ENCODE peak calls at places on chromosomes 3 and 15, in six cellular contexts. H is IMR-90, F is H9, T is mesendoderm, X is trophoblast cell, W is H1. E is an unnamed sample.

GRCh38 chr3:86785381-86785780 is 205.6 kb downstream of the VGLL3 start:
- DNase-seq in H (peak; percentile 72), F (no peak), W (no peak), X (peak; percentile 32), T (no peak), E (no peak)

GRCh38 chr15:45009046-45009445 is 13.9 kb upstream of the SORD start:
- DNase-seq in W (no peak), H (no peak), X (peak; percentile 80), F (no peak), T (no peak), E (no peak)

GRCh38 chr3:126367316-126367805 is 10.2 kb upstream of the KLF15 start:
- DNase-seq in F (no peak), W (no peak), X (no peak), H (no peak), T (no peak), E (no peak)

GRCh38 chr3:140748903-140749302 is 71.0 kb downstream of the TRIM42 start:
- DNase-seq in F (no peak), H (no peak), W (no peak), T (no peak), X (no peak), E (no peak)

GRCh38 chr3:32148356-32148755 is 41.9 kb downstream of the GPD1L start:
- DNase-seq in T (no peak), F (no peak), X (no peak), W (no peak), H (no peak), E (no peak)

GRCh38 chr3:42705039-42705767 is 2.6 kb upstream of the HHATL start:
- DNase-seq in T (no peak), X (no peak), F (no peak), W (no peak), H (no peak), E (no peak)

GRCh38 chr3:27723803-27724458 is 1.8 kb upstream of the EOMES start:
- DNase-seq in H (no peak), T (peak; percentile 47), F (no peak), X (no peak), W (no peak), E (no peak)

GRCh38 chr3:159075302-159075701 is 273.4 kb downstream of the MFSD1 start:
- DNase-seq in H (no peak), W (no peak), X (no peak), T (peak; percentile 38), F (no peak), E (no peak)

GRCh38 chr15:76674883-76675282 is 230.3 kb downstream of the SCAPER start:
- DNase-seq in W (no peak), H (peak; percentile 84), T (no peak), X (peak; percentile 57), F (no peak), E (no peak)

GRCh38 chr3:50294492-50295403 is 2.5 kb upstream of the IFRD2 start:
- DNase-seq in X (no peak), F (no peak), T (no peak), W (no peak), H (no peak), E (no peak)

GRCh38 chr15:25464784-25465183 is 26.0 kb upstream of the UBE3A start:
- DNase-seq in T (no peak), F (no peak), W (no peak), X (no peak), H (no peak), E (no peak)

GRCh38 chr15:84911879-84912660 is 27.6 kb downstream of the SLC28A1 start:
- DNase-seq in X (peak; percentile 98), T (no peak), W (no peak), H (peak; percentile 99), F (no peak), E (no peak)

GRCh38 chr3:124701687-124702086 is 28.6 kb upstream of the UMPS start:
- DNase-seq in W (no peak), X (no peak), F (no peak), H (peak; percentile 79), T (no peak), E (no peak)

GRCh38 chr15:29570121-29570930 is 251.9 kb downstream of the TJP1 start:
- DNase-seq in W (no peak), F (no peak), X (peak; percentile 53), T (peak; percentile 54), H (no peak), E (peak; percentile 41)

GRCh38 chr3:124529826-124530571 is 200.3 kb upstream of the UMPS start:
- DNase-seq in X (no peak), F (no peak), W (no peak), H (no peak), T (peak; percentile 67), E (no peak)

GRCh38 chr3:6168242-6168641 is 692.7 kb upstream of the GRM7 start:
- DNase-seq in H (no peak), F (no peak), X (no peak), W (no peak), T (no peak), E (no peak)

GRCh38 chr3:31472479-31473390 is 60.0 kb upstream of the STT3B start:
- DNase-seq in F (no peak), W (no peak), H (peak; percentile 24), X (no peak), T (no peak), E (no peak)

GRCh38 chr15:78093242-78094020 is 1.1 kb downstream of the SH2D7 start:
- DNase-seq in T (no peak), H (peak; percentile 95), W (no peak), X (no peak), F (no peak), E (no peak)

GRCh38 chr3:145197051-145197562 is 963.9 kb downstream of the PLOD2 start:
- DNase-seq in H (no peak), T (no peak), F (no peak), X (no peak), W (no peak), E (no peak)

GRCh38 chr15:78640527-78640839 is 527 bp downstream of the CHRNB4 start:
- DNase-seq in H (no peak), W (no peak), F (no peak), X (no peak), T (no peak), E (peak; percentile 23)

GRCh38 chr3:131972550-131972949 is 62.3 kb downstream of the CPNE4 start:
- DNase-seq in T (no peak), X (no peak), H (no peak), F (no peak), W (no peak), E (no peak)

DNA sequence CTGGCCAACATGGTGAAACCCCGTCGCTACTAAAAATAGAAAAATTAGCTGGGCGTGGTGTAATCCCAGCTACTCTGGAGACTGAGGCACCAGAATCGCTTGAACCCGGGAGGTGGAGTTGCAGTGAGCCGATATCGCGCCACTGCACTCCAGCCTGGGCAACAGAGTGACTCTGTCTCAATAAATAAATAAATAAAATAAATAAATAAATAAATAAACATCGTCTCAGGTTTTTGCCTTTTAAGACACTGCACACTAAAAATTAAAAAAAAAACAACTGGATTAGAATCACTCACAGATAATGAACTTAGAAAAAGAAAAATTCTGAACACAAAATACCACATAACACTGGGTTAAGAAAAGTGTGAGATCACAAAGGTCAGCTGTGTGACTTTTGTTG is 2.4 kb downstream of the ZBTB11 start:
- DNase-seq in T (no peak), X (no peak), W (no peak), F (no peak), H (no peak), E (no peak)
- H3K9ac ChIP-seq in T (no peak overlapping the region), X (no peak overlapping the region), W (no peak overlapping the region), F (no peak overlapping the region), H (no peak overlapping the region), E (no peak overlapping the region)

GRCh38 chr3:4983739-4984510 is 4.7 kb downstream of the BHLHE40 start:
- DNase-seq in F (no peak), H (peak; percentile 92), T (peak; percentile 80), X (peak; percentile 60), W (no peak), E (no peak)
- H3K23ac ChIP-seq in F (no peak overlapping the region), H (peak overlapping the region; percentile 84), T (no peak overlapping the region), X (no peak overlapping the region), W (no peak overlapping the region), E (no peak overlapping the region)

DNA sequence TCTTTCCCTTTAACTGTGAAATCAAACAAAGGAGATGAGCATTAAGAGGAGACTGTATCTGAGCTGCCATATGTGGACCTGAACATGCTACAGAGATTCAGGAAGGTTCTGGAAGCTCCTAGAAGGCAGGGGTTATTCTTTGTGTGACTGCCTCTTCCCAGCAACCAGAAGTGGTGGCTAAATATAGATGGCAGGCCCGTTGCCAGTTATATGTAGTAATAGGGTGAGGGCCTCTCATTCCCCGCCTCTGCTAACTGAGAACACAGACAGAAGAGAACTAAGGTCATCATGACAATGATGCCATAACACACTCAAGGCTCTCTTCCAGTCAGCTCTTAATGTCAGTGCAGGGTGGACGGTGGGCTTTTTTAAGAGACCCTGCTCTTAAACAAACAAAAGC is 22.5 kb downstream of the CFAP92 start:
- DNase-seq in T (no peak), W (no peak), X (no peak), F (no peak), H (peak; percentile 61), E (no peak)
- H3K9ac ChIP-seq in T (no peak overlapping the region), W (no peak overlapping the region), X (no peak overlapping the region), F (no peak overlapping the region), H (no peak overlapping the region), E (no peak overlapping the region)

DNA sequence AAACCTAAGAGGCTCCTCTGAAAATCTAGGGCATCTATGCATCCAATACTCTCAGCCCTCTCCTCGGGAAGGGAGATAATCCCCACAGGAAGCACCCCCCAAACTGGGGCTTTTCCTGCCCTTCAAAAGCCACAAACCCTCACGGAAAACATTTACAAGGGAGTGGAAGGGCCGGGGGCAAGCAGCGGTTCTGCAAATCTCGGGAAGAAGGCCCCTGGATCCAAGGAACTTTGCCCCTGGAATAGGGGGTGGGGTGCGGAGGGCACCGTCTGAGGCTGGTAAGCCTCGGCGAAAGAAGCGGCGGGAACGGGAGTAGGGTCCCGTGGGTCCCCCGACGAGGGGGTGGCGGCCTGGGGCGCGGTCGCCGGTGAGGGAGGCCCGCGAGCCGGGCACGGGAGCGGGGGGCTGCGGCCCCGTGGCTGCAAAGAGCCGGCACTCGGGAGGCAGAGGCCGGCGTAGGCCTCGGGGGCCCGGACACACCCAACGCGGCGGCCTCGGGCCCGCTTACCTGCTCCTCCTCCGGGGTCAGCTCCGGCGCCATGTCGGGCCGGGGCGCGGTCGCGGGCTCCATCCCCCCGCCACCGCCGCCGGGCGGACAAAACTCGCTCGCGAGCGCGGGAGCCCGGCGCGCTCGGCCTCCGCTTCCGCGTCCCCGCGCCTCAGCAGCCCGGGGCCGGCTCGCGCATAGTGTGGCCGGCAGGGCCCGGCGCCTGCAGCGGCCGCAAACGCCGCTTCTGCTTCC is 738 bp downstream of the PTPN9 start:
- DNase-seq in T (peak; percentile 19), W (no peak), X (peak; percentile 49), F (peak; percentile 34), H (no peak), E (peak; percentile 27)
- H3K23ac ChIP-seq in T (peak overlapping the region; percentile 1), W (no peak overlapping the region), X (no peak overlapping the region), F (no peak overlapping the region), H (peak overlapping the region; percentile 96), E (peak overlapping the region; percentile 91)

DNA sequence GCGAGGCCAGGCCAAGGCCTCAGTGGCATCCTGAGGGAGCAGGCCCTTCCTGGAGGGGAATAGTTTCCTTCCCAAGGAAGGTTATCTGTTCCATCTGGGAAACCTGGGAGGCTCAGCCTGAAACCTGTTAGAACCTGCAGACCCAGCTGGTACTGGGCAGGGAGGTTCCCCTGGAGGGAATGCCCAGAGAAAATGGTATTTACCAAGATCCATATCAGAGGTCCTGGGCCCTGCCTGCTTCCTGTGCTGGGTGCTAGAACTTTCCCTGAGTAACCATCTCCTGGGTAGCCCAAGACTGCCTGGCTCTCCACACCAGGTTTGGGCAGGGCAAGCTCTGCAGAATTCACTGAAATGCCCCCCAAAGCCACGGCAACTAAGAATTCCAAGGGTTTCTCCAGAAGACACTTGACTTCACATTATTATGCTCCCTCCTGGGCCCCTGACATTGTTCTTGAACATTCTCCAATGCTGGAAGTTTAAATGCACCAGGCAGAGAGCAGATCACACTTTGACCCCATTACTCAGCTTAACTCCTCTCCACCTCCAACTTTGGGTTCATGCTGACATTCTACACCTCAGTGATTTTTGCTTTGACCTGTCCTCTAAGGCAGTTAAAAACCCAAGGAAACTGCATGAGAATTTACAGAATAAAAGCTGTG is 2.0 kb downstream of the CA12 start:
- DNase-seq in T (peak; percentile 54), H (no peak), W (no peak), X (no peak), F (no peak), E (no peak)
- H3K9ac ChIP-seq in T (peak overlapping the region; percentile 52), H (no peak overlapping the region), W (no peak overlapping the region), X (no peak overlapping the region), F (no peak overlapping the region), E (no peak overlapping the region)

E was measured in neuronal stem cell.